ENCODE peak calls at places on chromosomes 7 and 10, in nine cellular contexts. C is epithelial cell of esophagus, K is SK-MEL-5, B is tibial artery, H is cardiac fibroblast, A is NCI-H1694, Z is HT1080, P is left kidney, R is GM06990. D is an unnamed sample.

GRCh38 chr7:1425292-1426136 is 33.8 kb downstream of the MICALL2 start:
- DNase-seq in K (peak), A (no peak), Z (no peak), B (no peak), P (peak), C (no peak), R (no peak), H (no peak), D (no peak)

GRCh38 chr7:150823484-150824126 is 23.0 kb downstream of the TMEM176A start:
- DNase-seq in R (no peak), Z (no peak), C (no peak), B (no peak), A (no peak), K (no peak), H (peak), P (no peak), D (no peak)

GRCh38 chr10:82908751-82909150 is 1033.8 kb downstream of the NRG3 start:
- DNase-seq in H (no peak), B (no peak), P (no peak), Z (peak), A (no peak), C (no peak), K (no peak), R (no peak), D (no peak)

GRCh38 chr7:107236857-107237256 is 68.1 kb downstream of the HBP1 start:
- DNase-seq in A (no peak), R (no peak), Z (no peak), C (no peak), H (no peak), B (no peak), P (no peak), K (no peak), D (no peak)

GRCh38 chr10:123651421-123652047 is 14.6 kb upstream of the GPR26 start:
- DNase-seq in C (no peak), A (no peak), K (no peak), B (peak), P (no peak), H (no peak), R (no peak), Z (no peak), D (no peak)

GRCh38 chr10:79202188-79203013 is 133.6 kb downstream of the ZMIZ1 start:
- DNase-seq in A (peak), B (no peak), P (peak), Z (peak), C (peak), R (no peak), K (peak), H (peak), D (no peak)

GRCh38 chr10:129161184-129161583 is 305.9 kb upstream of the MGMT start:
- DNase-seq in Z (peak), C (peak), H (peak), A (no peak), R (no peak), P (peak), K (peak), B (no peak), D (no peak)

GRCh38 chr7:156752371-156753297 is 112.1 kb downstream of the RNF32 start:
- DNase-seq in B (no peak), K (no peak), C (no peak), P (peak), H (no peak), A (no peak), Z (peak), R (no peak), D (no peak)

GRCh38 chr7:90225181-90225580 is 13.6 kb downstream of the STEAP2 start:
- DNase-seq in H (no peak), K (no peak), C (no peak), Z (no peak), P (no peak), R (no peak), B (no peak), A (no peak), D (no peak)

GRCh38 chr10:14822879-14823755 is 14.7 kb downstream of the CDNF start:
- DNase-seq in B (no peak), K (peak), C (peak), H (peak), Z (no peak), R (no peak), P (peak), A (peak), D (no peak)

GRCh38 chr10:32190890-32191491 is 134.8 kb upstream of the KIF5B start:
- DNase-seq in A (peak), R (peak), Z (peak), H (peak), B (no peak), P (peak), K (peak), C (peak), D (no peak)

GRCh38 chr10:31650010-31650409 is 278.6 kb downstream of the ARHGAP12 start:
- DNase-seq in R (no peak), K (peak), A (no peak), H (peak), B (peak), Z (peak), C (peak), P (peak), D (no peak)

GRCh38 chr7:140229591-140230516 is 53.1 kb upstream of the KDM7A start:
- DNase-seq in Z (no peak), A (no peak), R (peak), P (peak), K (no peak), H (no peak), B (no peak), C (no peak), D (no peak)

GRCh38 chr7:106840342-106840741 is 24.7 kb upstream of the PIK3CG start:
- DNase-seq in B (no peak), A (no peak), R (no peak), P (no peak), Z (peak), C (no peak), K (no peak), H (peak), D (no peak)

GRCh38 chr10:130040817-130041330 is 69.8 kb downstream of the C10orf143 start:
- DNase-seq in K (no peak), C (no peak), P (no peak), H (no peak), R (no peak), A (no peak), B (peak), Z (no peak), D (no peak)

GRCh38 chr10:14834588-14834987 is 3.2 kb downstream of the CDNF start:
- DNase-seq in A (no peak), K (no peak), H (no peak), R (no peak), C (no peak), P (peak), B (no peak), Z (no peak), D (no peak)

GRCh38 chr7:5234852-5235831 is 45.1 kb downstream of the WIPI2 start:
- DNase-seq in K (no peak), A (no peak), R (peak), Z (no peak), P (peak), C (peak), B (no peak), H (no peak), D (peak)

GRCh38 chr10:44801383-44802327 is 109.5 kb upstream of the TMEM72 start:
- DNase-seq in A (peak), K (peak), P (peak), C (peak), Z (peak), B (peak), H (peak), R (no peak), D (no peak)

GRCh38 chr10:63799511-63799910 is 278.3 kb downstream of the REEP3 start:
- DNase-seq in C (no peak), R (no peak), Z (no peak), P (no peak), H (no peak), A (no peak), B (no peak), K (no peak), D (no peak)

GRCh38 chr10:69361303-69361614 is 55.5 kb downstream of the TACR2 start:
- DNase-seq in R (no peak), C (no peak), H (no peak), P (no peak), A (no peak), B (no peak), K (no peak), Z (no peak), D (no peak)

GRCh38 chr7:112173214-112173905 is 32.8 kb downstream of the DOCK4 start:
- DNase-seq in R (no peak), H (peak), Z (no peak), B (no peak), C (no peak), P (peak), A (no peak), K (peak), D (no peak)

GRCh38 chr10:47378606-47379444 is 5.3 kb downstream of the ZNF488 start:
- DNase-seq in A (no peak), C (peak), B (no peak), P (no peak), K (no peak), R (no peak), Z (no peak), H (no peak), D (no peak)

GRCh38 chr7:23698822-23699221 is 11.2 kb upstream of the STK31 start:
- DNase-seq in C (no peak), R (peak), K (no peak), Z (no peak), P (no peak), B (no peak), H (no peak), A (no peak), D (no peak)

GRCh38 chr7:45217358-45217757 is 59.8 kb downstream of the RAMP3 start:
- DNase-seq in H (no peak), C (peak), R (no peak), B (no peak), A (no peak), K (peak), P (peak), Z (peak), D (no peak)

GRCh38 chr10:29039091-29039490 is 249.8 kb upstream of the LYZL1 start:
- DNase-seq in C (no peak), B (no peak), K (no peak), R (no peak), P (no peak), A (no peak), Z (no peak), H (no peak), D (no peak)

GRCh38 chr7:131836733-131837132 is 280.3 kb upstream of the PODXL start:
- DNase-seq in C (no peak), P (no peak), H (no peak), B (no peak), Z (no peak), R (no peak), K (no peak), A (no peak), D (no peak)

GRCh38 chr7:149104214-149104613 is 13.7 kb upstream of the ZNF786 start:
- DNase-seq in K (no peak), Z (no peak), A (no peak), R (no peak), C (no peak), P (no peak), B (peak), H (no peak), D (no peak)

GRCh38 chr7:116546054-116546453 is 21.2 kb downstream of the CAV1 start:
- DNase-seq in C (no peak), R (no peak), P (no peak), A (no peak), B (no peak), K (no peak), H (no peak), Z (no peak), D (no peak)

GRCh38 chr7:27183682-27184341 is 1.2 kb downstream of the HOXA11 start:
- DNase-seq in Z (no peak), R (no peak), P (peak), C (no peak), A (no peak), H (no peak), K (no peak), B (peak), D (no peak)

GRCh38 chr10:62788861-62789467 is 15.6 kb upstream of the ADO start:
- DNase-seq in K (no peak), P (no peak), R (no peak), H (no peak), B (no peak), Z (no peak), A (no peak), C (no peak), D (no peak)

GRCh38 chr7:157717211-157718174 is 380.7 kb downstream of the DNAJB6 start:
- DNase-seq in Z (no peak), B (peak), H (no peak), P (no peak), R (no peak), K (no peak), C (no peak), A (no peak), D (no peak)

GRCh38 chr7:69781412-69781846 is 183.2 kb downstream of the AUTS2 start:
- DNase-seq in B (no peak), Z (no peak), A (no peak), K (no peak), P (no peak), H (peak), C (no peak), R (no peak), D (no peak)

GRCh38 chr10:112613620-112614019 is 166.6 kb downstream of the VTI1A start:
- DNase-seq in B (no peak), Z (no peak), K (no peak), P (peak), C (no peak), A (no peak), R (no peak), H (no peak), D (no peak)

D was measured in GM12878.